ENCODE peak calls at places on chromosomes 4 and X, in four cellular contexts. V is heart left ventricle, F is body of pancreas, X is neural progenitor cell. D is an unnamed sample.

GRCh38 chrX:4710618-4711433 is 997.4 kb upstream of the PRKX start:
- DNase-seq in F (peak; percentile 67), X (peak; percentile 28), V (no peak), D (no peak)

GRCh38 chr4:8308856-8309771 is 39.6 kb downstream of the HTRA3 start:
- DNase-seq in X (no peak), V (peak; percentile 49), F (no peak), D (no peak)

GRCh38 chr4:184383497-184384055 is 90.8 kb downstream of the IRF2 start:
- DNase-seq in V (no peak), F (peak; percentile 64), X (no peak), D (no peak)

GRCh38 chrX:43885617-43886016 is 3.4 kb upstream of the MAOB start:
- DNase-seq in V (no peak), X (no peak), F (no peak), D (no peak)

GRCh38 chr4:105909699-105910340 is 14.5 kb downstream of the NPNT start:
- DNase-seq in F (peak; percentile 26), V (no peak), X (no peak), D (no peak)

GRCh38 chr4:100189820-100190642 is at the start of gene DDIT4L:
- DNase-seq in V (no peak), F (peak; percentile 33), X (peak; percentile 77), D (no peak)

GRCh38 chr4:8819421-8820177 is 52.0 kb downstream of the HMX1 start:
- DNase-seq in F (no peak), V (peak; percentile 7), X (peak; percentile 21), D (no peak)

GRCh38 chrX:39564751-39565150 is 533.0 kb downstream of the BCOR start:
- DNase-seq in V (no peak), F (no peak), X (no peak), D (no peak)

GRCh38 chr4:85125688-85126087 is 159.2 kb upstream of the WDFY3 start:
- DNase-seq in X (peak; percentile 51), V (no peak), F (no peak), D (no peak)

GRCh38 chrX:70168238-70169188 is 8.8 kb upstream of the DGAT2L6 start:
- DNase-seq in X (peak; percentile 26), V (no peak), F (peak; percentile 4), D (no peak)

GRCh38 chr4:133565379-133565778 is 416.3 kb downstream of the PCDH10 start:
- DNase-seq in F (no peak), V (no peak), X (no peak), D (no peak)

GRCh38 chr4:113683143-113683542 is 78.4 kb downstream of the CAMK2D start:
- DNase-seq in F (no peak), X (no peak), V (no peak), D (peak; percentile 73)

GRCh38 chrX:6021316-6022091 is 207.2 kb downstream of the NLGN4X start:
- DNase-seq in V (no peak), F (peak; percentile 29), X (peak; percentile 57), D (peak; percentile 0)

GRCh38 chr4:133584714-133585113 is 435.6 kb downstream of the PCDH10 start:
- DNase-seq in F (no peak), V (no peak), X (no peak), D (no peak)

GRCh38 chrX:106894392-106894909 is 8.7 kb downstream of the RIPPLY1 start:
- DNase-seq in X (peak; percentile 81), F (peak; percentile 56), V (peak; percentile 24), D (peak; percentile 58)

GRCh38 chr4:105191621-105192210 is 45.0 kb downstream of the TET2 start:
- DNase-seq in F (no peak), V (no peak), X (no peak), D (no peak)

GRCh38 chrX:87409113-87409841 is 108.3 kb upstream of the KLHL4 start:
- DNase-seq in V (peak; percentile 18), X (no peak), F (peak; percentile 82), D (no peak)

GRCh38 chrX:40104649-40105015 is 6.9 kb upstream of the BCOR start:
- DNase-seq in V (peak; percentile 40), X (peak; percentile 53), F (peak; percentile 67), D (no peak)

GRCh38 chr4:1661695-1662094 is 22.4 kb downstream of the FAM53A start:
- DNase-seq in X (no peak), F (no peak), V (no peak), D (no peak)

GRCh38 chr4:57374866-57375595 is 264.8 kb upstream of the IGFBP7 start:
- DNase-seq in F (no peak), V (no peak), X (no peak), D (no peak)

DNA sequence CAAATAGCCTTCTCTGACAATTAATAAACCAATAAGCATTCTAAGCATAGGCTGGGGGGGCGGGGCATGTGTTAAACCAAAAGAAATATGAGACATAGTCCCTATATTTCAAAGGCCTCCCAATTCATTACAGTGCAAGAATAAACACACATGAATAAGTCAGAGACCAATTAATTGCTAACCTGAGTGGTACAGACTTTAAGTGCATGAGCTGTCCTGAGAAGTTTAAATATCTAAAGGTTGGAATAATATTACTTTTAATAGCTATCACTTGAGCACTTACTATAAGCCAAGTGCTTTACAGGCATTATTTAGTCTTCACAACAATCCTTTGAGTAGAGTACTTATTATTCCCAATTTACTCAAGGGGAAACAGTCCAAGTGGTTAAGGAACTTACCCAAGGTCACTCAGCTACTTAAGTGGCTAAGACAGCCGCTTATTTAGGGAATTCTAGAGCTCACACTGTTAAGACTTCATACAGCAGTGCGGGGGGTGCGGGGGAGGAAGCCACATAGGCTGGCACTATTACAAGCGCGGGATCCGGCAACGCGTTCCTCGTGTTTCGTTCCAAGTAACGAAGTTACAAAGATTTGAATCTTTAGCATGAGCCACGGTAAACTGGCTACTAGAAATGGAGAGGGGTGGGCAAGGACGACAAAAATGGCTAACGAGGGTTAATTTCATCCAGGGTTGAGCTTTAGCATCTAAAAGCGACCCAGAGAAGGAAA is 1.4 kb downstream of the THOC2 start:
- DNase-seq in V (no peak), X (peak; percentile 37), F (no peak), D (no peak)
- H3K27ac ChIP-seq in V (no peak overlapping the region), X (no peak overlapping the region), F (no peak overlapping the region), D (no peak overlapping the region)

GRCh38 chr4:3301450-3302163 is 8.8 kb downstream of the RGS12 start:
- DNase-seq in F (no peak), X (no peak), V (no peak), D (no peak)
- H3K4me1 ChIP-seq in F (peaks cover 6% of the 10 kb centered on the region), X (peaks cover 72% of the 10 kb centered on the region), V (peaks cover 11% of the 10 kb centered on the region), D (peaks cover 59% of the 10 kb centered on the region)

DNA sequence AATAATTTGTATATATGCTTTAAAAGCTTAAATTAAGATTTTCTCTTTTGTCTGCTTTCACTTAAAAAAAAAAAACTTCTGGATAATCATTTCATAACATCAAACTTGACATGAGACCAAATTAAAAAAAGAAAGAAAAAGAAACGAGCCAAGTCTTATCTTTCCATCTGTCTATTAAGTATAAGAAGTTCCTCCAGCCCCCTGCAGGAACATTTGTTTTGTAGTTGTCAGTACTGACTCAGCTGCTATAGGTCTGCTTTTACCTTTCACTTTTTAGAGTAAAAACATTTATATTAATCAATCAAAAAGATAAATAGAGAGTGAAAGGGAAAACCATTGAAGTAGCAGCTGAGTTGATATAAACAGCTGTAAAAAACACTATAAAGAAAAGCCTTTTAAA is 46.2 kb downstream of the CCDC158 start:
- DNase-seq in F (no peak), X (no peak), V (no peak), D (no peak)
- TF ChIP-seq CTCF in F (no peak), X (no peak), V (no peak), D (no peak)

DNA sequence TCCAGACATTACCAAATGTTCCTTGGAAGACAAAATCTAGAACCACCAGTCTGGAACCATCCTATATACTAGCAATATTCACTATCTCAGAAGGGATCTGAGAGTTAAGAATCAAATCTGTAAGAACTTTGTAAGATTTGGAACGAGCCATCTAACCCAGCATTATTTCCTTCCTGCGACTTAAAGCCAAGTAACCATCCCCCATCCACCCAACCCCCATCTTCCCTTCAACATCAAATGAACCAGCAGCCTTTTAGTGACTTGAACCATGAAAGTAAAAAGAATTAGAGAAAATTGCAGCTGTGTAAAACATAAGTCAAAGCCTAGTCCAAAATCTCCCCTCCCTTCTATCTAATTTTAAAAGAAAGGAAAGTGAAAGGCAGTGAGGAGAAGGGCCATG is 15.6 kb downstream of the RBM47 start:
- DNase-seq in V (no peak), X (no peak), F (no peak), D (no peak)
- H3K27ac ChIP-seq in V (no peak overlapping the region), X (no peak overlapping the region), F (no peak overlapping the region), D (no peak overlapping the region)

GRCh38 chr4:38673109-38673978 is 9.3 kb downstream of the KLF3 start:
- DNase-seq in V (peak; percentile 64), X (no peak), F (peak; percentile 76), D (no peak)

GRCh38 chr4:38676986-38677385 is 13.0 kb downstream of the KLF3 start:
- DNase-seq in V (no peak), X (no peak), F (no peak), D (no peak)

GRCh38 chr4:38672247-38673071 is 8.5 kb downstream of the KLF3 start:
- DNase-seq in V (peak; percentile 34), F (no peak), X (peak; percentile 91), D (no peak)

GRCh38 chr4:38675167-38676121 is 11.4 kb downstream of the KLF3 start:
- DNase-seq in X (peak; percentile 90), F (peak; percentile 87), V (peak; percentile 78), D (peak; percentile 86)

DNA sequence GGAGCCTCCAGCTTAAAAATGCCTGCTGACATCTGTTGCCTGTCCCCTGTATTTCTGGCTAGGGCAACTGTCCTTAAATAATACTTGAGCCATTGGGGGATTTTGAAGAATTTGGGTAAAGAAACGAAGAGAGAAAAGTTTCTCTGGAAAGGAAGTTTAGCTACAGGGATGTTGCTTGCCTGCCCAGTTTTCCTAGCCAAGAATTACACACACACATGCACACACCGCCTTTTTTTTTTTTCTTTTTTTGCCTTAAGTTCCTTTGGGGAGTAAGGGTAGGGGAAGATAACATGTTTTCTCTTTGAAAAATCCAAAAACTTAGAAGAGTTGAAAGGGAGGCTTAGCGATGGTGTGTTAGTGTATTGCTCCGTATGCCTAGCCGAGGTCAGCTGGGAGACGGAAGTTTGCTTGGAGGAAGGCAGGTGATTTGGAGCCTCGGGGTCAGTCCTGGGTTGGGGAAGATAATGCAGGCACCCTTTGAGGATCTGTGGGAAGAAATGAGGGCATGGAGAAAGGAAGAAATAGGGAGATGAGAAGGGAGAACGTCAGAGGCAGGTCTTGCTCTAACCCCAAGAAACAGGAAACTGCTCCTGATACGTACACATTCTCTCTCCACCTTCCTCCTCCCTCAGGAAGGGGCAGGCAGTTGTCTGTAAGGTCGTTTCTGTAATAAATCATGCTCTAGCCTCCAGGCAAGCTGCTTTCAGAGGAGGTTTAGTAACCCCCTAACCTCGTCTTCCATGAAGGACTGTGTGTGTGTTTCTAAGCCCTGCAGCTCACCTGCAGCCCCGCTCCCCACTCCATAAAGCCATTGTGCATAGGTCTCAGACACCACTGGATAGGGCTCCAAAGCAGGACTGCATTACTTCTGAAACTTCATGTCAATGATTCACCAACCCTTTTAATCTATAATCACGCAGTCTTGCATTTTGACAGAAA is 10.5 kb downstream of the KLF3 start:
- DNase-seq in X (peak; percentile 15), F (no peak), V (no peak), D (no peak)
- H3K4me1 ChIP-seq in X (peaks cover 55% of the 10 kb centered on the region), F (peaks cover 79% of the 10 kb centered on the region), V (peaks cover 63% of the 10 kb centered on the region), D (peaks cover 88% of the 10 kb centered on the region)

GRCh38 chr4:42015438-42015837 is 25.1 kb downstream of the SLC30A9 start:
- DNase-seq in X (no peak), F (no peak), V (no peak), D (no peak)
- TF ChIP-seq CTCF in X (no peak), F (no peak), V (no peak), D (no peak)

DNA sequence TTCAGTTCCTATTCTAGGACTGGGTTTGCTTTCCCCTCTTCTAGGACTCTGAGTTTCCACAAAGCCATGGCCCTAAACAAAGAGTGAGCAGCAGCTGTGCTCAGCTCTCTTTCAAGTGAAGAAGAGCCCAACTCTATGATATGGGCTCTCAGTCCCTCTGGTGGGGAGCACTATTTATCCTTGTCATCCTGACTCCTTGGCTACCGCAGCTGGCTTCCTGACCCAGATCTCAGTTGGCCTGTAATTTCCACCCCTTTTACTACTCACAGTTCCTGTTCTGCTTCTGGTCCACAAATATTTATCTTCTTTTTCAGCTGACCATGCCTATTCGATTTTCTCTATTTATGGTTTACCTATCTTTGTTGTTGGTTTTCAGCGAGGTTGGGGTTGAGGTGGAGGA is 33.8 kb downstream of the F8 start:
- DNase-seq in V (no peak), F (no peak), X (no peak), D (no peak)
- H3K27ac ChIP-seq in V (no peak overlapping the region), F (peak overlapping the region; percentile 52), X (no peak overlapping the region), D (no peak overlapping the region)